ENCODE peak calls at places on chromosome 16, in eight cellular contexts. K is tibial nerve, J is stomach, G is Panc1, W is H9, H is heart left ventricle, V is cardiac muscle cell, S is PC-9. E is an unnamed sample.
A peak's percentile ranks its signal among the peaks of the same experiment; 100 is the strongest.

GRCh38 chr16:48829361-48829760 is 219.4 kb upstream of the N4BP1 start:
- DNase-seq in H (no peak), W (no peak), V (no peak), J (no peak), G (no peak), K (no peak), S (no peak), E (no peak)

GRCh38 chr16:54931757-54932660 is 1.3 kb downstream of the IRX5 start:
- DNase-seq in K (no peak), V (no peak), S (no peak), G (no peak), J (no peak), W (no peak), H (no peak), E (peak; percentile 67)

GRCh38 chr16:24198807-24199533 is 57.2 kb upstream of the CACNG3 start:
- DNase-seq in V (no peak), W (no peak), K (no peak), G (no peak), S (no peak), J (no peak), H (no peak), E (no peak)

GRCh38 chr16:50153648-50154368 is 702 bp downstream of the TENT4B start:
- DNase-seq in J (no peak), G (no peak), K (peak; percentile 13), W (no peak), H (peak; percentile 34), V (peak; percentile 26), S (peak; percentile 22), E (peak; percentile 78)

GRCh38 chr16:2019500-2019899 is at the start of gene NPW:
- DNase-seq in K (no peak), J (no peak), S (no peak), H (peak; percentile 25), V (no peak), G (no peak), W (no peak), E (no peak)

GRCh38 chr16:10408824-10409381 is 23.0 kb downstream of the ATF7IP2 start:
- DNase-seq in H (no peak), W (no peak), G (no peak), V (no peak), S (no peak), J (no peak), K (no peak), E (no peak)

GRCh38 chr16:2664522-2665096 is 17.7 kb upstream of the KCTD5 start:
- DNase-seq in K (no peak), V (no peak), H (no peak), W (no peak), S (no peak), J (peak; percentile 45), G (no peak), E (no peak)

GRCh38 chr16:53726625-53727024 is 22.7 kb downstream of the FTO start:
- DNase-seq in G (no peak), K (no peak), W (no peak), S (no peak), H (no peak), J (no peak), V (no peak), E (no peak)

GRCh38 chr16:63292036-63292435 is 1255.8 kb upstream of the CDH8 start:
- DNase-seq in J (no peak), S (no peak), K (no peak), G (no peak), H (no peak), W (no peak), V (no peak), E (no peak)

GRCh38 chr16:87056551-87056950 is 260.6 kb downstream of the C16orf95 start:
- DNase-seq in J (no peak), K (no peak), W (peak; percentile 51), H (no peak), S (no peak), V (no peak), G (no peak), E (no peak)

GRCh38 chr16:87058728-87059250 is 258.4 kb downstream of the C16orf95 start:
- DNase-seq in V (no peak), J (no peak), S (no peak), K (no peak), G (no peak), W (no peak), H (no peak), E (no peak)

GRCh38 chr16:87056083-87056482 is 261.1 kb downstream of the C16orf95 start:
- DNase-seq in G (no peak), K (no peak), V (peak; percentile 39), J (no peak), S (no peak), H (no peak), W (peak; percentile 28), E (no peak)

GRCh38 chr16:87057951-87058560 is 259.1 kb downstream of the C16orf95 start:
- DNase-seq in G (no peak), H (no peak), K (no peak), S (no peak), J (no peak), V (no peak), W (no peak), E (no peak)

DNA sequence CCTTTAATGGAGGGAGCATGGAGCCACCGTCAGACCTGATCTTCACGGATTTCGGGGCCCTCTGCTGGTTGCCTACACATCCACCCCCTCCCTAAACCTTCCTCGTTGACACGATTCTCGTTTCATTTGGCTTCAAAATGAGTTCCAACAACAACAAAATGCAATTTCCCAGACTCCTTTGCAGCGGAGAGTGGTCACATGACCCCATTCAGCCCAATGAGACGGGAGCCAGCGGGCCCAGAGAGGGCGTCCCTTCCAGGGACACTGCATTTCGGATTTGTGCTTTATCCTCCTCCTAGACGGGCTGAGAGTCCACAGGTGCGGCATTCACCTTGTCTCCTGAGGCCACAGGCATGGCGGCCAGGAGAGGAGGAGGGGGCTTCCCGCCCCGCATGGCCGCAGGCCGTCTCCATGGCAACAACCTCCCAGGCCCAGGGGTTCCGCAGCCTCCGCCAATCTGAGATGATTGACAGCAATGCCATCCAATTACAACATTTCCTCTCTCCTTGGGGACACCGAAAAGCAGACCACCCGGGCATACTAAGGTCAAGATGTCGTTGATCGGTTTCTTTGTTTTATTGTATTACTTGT is 259.8 kb downstream of the C16orf95 start:
- DNase-seq in J (no peak), H (no peak), V (no peak), K (no peak), S (no peak), G (no peak), W (peak; percentile 73), E (no peak)
- TF ChIP-seq CTCF in J (no peak), H (no peak), V (peak; percentile 11), K (no peak), S (no peak), G (peak; percentile 31), W (peak; percentile 49), E (no peak)

GRCh38 chr16:67537636-67538591 is 9.3 kb downstream of the RIPOR1 start:
- DNase-seq in K (no peak), J (peak; percentile 58), V (peak; percentile 52), W (peak; percentile 50), G (no peak), S (peak; percentile 77), H (peak; percentile 86), E (peak; percentile 84)
- H3K4me1 ChIP-seq in K (peaks cover 91% of the 10 kb centered on the region), J (peaks cover 55% of the 10 kb centered on the region), V (peaks cover 6% of the 10 kb centered on the region), W (peaks cover 2% of the 10 kb centered on the region), G (peaks cover 6% of the 10 kb centered on the region), S (no peaks in the 10 kb centered on the region), H (peaks cover 68% of the 10 kb centered on the region), E (peaks cover 34% of the 10 kb centered on the region)

GRCh38 chr16:86370036-86370435 is 140.3 kb upstream of the FOXF1 start:
- DNase-seq in W (no peak), H (no peak), S (no peak), G (no peak), J (no peak), V (no peak), K (no peak), E (no peak)
- H3K27me3 ChIP-seq in W (no peaks in the 10 kb centered on the region), H (peaks cover 6% of the 10 kb centered on the region), S (peaks cover 100% of the 10 kb centered on the region), G (no peaks in the 10 kb centered on the region), J (peaks cover 9% of the 10 kb centered on the region), V (no peaks in the 10 kb centered on the region), K (no peaks in the 10 kb centered on the region), E (peaks cover 7% of the 10 kb centered on the region)

DNA sequence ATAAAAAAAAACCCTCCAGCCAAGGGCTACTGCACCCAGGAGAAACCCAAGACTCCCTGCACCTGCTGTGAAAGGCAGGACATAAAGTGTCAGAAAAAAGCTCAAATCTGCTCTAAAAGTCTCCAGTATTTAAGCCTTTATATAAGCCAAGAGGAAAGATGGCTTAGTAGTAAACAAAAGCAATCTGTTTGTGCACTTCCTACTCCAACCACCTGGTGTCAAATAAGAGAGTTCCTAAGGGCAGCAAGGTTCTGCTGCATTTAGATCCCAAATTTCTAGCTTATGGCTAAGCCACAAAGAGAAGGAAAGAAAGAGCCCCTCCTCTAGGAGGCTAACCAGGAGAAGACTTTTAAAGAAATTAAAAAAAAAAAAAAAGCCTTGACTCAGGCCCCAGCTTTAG is 20.6 kb downstream of the ACSM1 start:
- DNase-seq in S (no peak), V (no peak), G (no peak), W (no peak), J (no peak), H (no peak), K (no peak), E (no peak)
- TF ChIP-seq CTCF in S (no peak), V (no peak), G (peak; percentile 14), W (peak; percentile 47), J (no peak), H (no peak), K (no peak), E (no peak)

GRCh38 chr16:57759541-57760356 is 24.2 kb downstream of the KATNB1 start:
- DNase-seq in G (no peak), K (no peak), V (no peak), J (no peak), S (peak; percentile 79), W (no peak), H (no peak), E (no peak)
- H3K4me1 ChIP-seq in G (no peaks in the 10 kb centered on the region), K (peaks cover 30% of the 10 kb centered on the region), V (no peaks in the 10 kb centered on the region), J (peaks cover 8% of the 10 kb centered on the region), S (peaks cover 32% of the 10 kb centered on the region), W (no peaks in the 10 kb centered on the region), H (peaks cover 12% of the 10 kb centered on the region), E (peaks cover 11% of the 10 kb centered on the region)

GRCh38 chr16:62038646-62039045 is 2.4 kb upstream of the CDH8 start:
- DNase-seq in V (no peak), H (no peak), J (no peak), S (no peak), W (no peak), K (no peak), G (no peak), E (no peak)
- H3K27me3 ChIP-seq in V (peaks cover 41% of the 10 kb centered on the region), H (peaks cover 39% of the 10 kb centered on the region), J (peaks cover 28% of the 10 kb centered on the region), S (peaks cover 19% of the 10 kb centered on the region), W (peaks cover 29% of the 10 kb centered on the region), K (no peaks in the 10 kb centered on the region), G (no peaks in the 10 kb centered on the region), E (peaks cover 28% of the 10 kb centered on the region)

GRCh38 chr16:68085259-68086071 is at the start of gene NFATC3:
- DNase-seq in J (peak; percentile 99), H (peak; percentile 99), G (no peak), K (peak; percentile 94), W (peak; percentile 37), S (peak; percentile 96), V (peak; percentile 98), E (peak; percentile 100)

GRCh38 chr16:68083239-68083781 is 1.9 kb upstream of the NFATC3 start:
- DNase-seq in S (no peak), V (no peak), K (no peak), W (no peak), G (no peak), H (no peak), J (no peak), E (no peak)

GRCh38 chr16:68083861-68084503 is 1.2 kb upstream of the NFATC3 start:
- DNase-seq in J (no peak), V (peak; percentile 54), G (no peak), K (no peak), W (no peak), S (peak; percentile 46), H (no peak), E (no peak)

GRCh38 chr16:68086336-68086821 is 1.2 kb downstream of the NFATC3 start:
- DNase-seq in V (peak; percentile 33), G (no peak), W (no peak), J (no peak), H (no peak), S (no peak), K (no peak), E (no peak)

GRCh38 chr16:68084504-68085258 is 489 bp upstream of the NFATC3 start:
- DNase-seq in J (peak; percentile 82), K (peak; percentile 72), S (peak; percentile 88), H (peak; percentile 91), W (peak; percentile 99), V (peak; percentile 72), G (no peak), E (peak; percentile 96)
- TF ChIP-seq CTCF in J (no peak), K (peak; percentile 54), S (no peak), H (peak; percentile 39), W (no peak), V (no peak), G (no peak), E (peak; percentile 31)

E was measured in upper lobe of right lung.